ENCODE peak calls at places on chromosomes 16 and 17, in four cellular contexts. O, W, N and L are unnamed samples.
A peak's percentile ranks its signal among the peaks of the same experiment; 100 is the strongest.

GRCh38 chr17:12727076-12727750 is 61.5 kb downstream of the MYOCD start:
- DNase-seq in O (no peak), W (no peak), N (peak; percentile 16), L (no peak)

GRCh38 chr16:87114832-87115231 is 202.4 kb downstream of the C16orf95 start:
- DNase-seq in O (no peak), N (peak; percentile 17), W (no peak), L (no peak)

GRCh38 chr16:615122-615521 is 15.7 kb upstream of the WFIKKN1 start:
- DNase-seq in O (no peak), W (no peak), N (no peak), L (no peak)

GRCh38 chr17:20262116-20262977 is 205.0 kb downstream of the LGALS9B start:
- DNase-seq in O (no peak), W (no peak), N (no peak), L (no peak)

GRCh38 chr16:35210681-35211433 is 1751.4 kb downstream of the TP53TG3F start:
- DNase-seq in W (no peak), N (no peak), O (no peak), L (no peak)

GRCh38 chr17:74280093-74280513 is 6.1 kb downstream of the DNAI2 start:
- DNase-seq in N (no peak), W (no peak), O (no peak), L (no peak)

GRCh38 chr17:68385490-68386215 is 71.6 kb downstream of the WIPI1 start:
- DNase-seq in N (no peak), O (no peak), W (no peak), L (no peak)

GRCh38 chr16:30335598-30336474 is 19.3 kb downstream of the CD2BP2 start:
- DNase-seq in O (no peak), W (no peak), N (no peak), L (no peak)

GRCh38 chr17:28911411-28912045 is 8.6 kb upstream of the DHRS13 start:
- DNase-seq in O (no peak), N (no peak), W (no peak), L (no peak)

GRCh38 chr17:31571124-31571892 is 179.8 kb downstream of the RAB11FIP4 start:
- DNase-seq in W (peak; percentile 87), N (peak; percentile 24), O (peak; percentile 88), L (peak; percentile 81)

GRCh38 chr17:56700919-56701420 is 107.5 kb downstream of the NOG start:
- DNase-seq in O (no peak), N (no peak), W (no peak), L (no peak)

GRCh38 chr16:71340406-71340805 is 18.1 kb upstream of the CALB2 start:
- DNase-seq in N (no peak), W (no peak), O (no peak), L (no peak)

GRCh38 chr16:89357055-89357454 is 133.3 kb downstream of the ANKRD11 start:
- DNase-seq in W (no peak), O (no peak), N (no peak), L (no peak)

GRCh38 chr16:85955566-85955965 is 56.6 kb downstream of the IRF8 start:
- DNase-seq in O (no peak), N (no peak), W (no peak), L (no peak)

GRCh38 chr17:64022631-64023063 is 2.2 kb upstream of the ICAM2 start:
- DNase-seq in N (no peak), W (no peak), O (no peak), L (no peak)

GRCh38 chr16:70740919-70741778 is 55.3 kb upstream of the MTSS2 start:
- DNase-seq in N (no peak), W (no peak), O (no peak), L (no peak)

GRCh38 chr16:66418165-66418962 is 8.7 kb upstream of the BEAN1 start:
- DNase-seq in O (no peak), W (no peak), N (no peak), L (no peak)

GRCh38 chr16:20049831-20050230 is 23.9 kb downstream of the GPR139 start:
- DNase-seq in N (no peak), W (no peak), O (no peak), L (no peak)

GRCh38 chr17:18946536-18946935 is 5.4 kb upstream of the SLC5A10 start:
- DNase-seq in O (no peak), W (no peak), N (no peak), L (no peak)

GRCh38 chr17:45325810-45326209 is 9.0 kb upstream of the MAP3K14 start:
- DNase-seq in W (no peak), N (no peak), O (no peak), L (no peak)

GRCh38 chr17:47188266-47188665 is 829 bp downstream of the CDC27 start:
- DNase-seq in N (peak; percentile 24), W (no peak), O (no peak), L (no peak)

GRCh38 chr16:67187175-67187900 is 2.6 kb downstream of the EXOC3L1 start:
- DNase-seq in N (no peak), O (no peak), W (no peak), L (no peak)

GRCh38 chr16:50547340-50547865 is 793 bp upstream of the NKD1 start:
- DNase-seq in N (peak; percentile 38), O (no peak), W (peak; percentile 44), L (no peak)

GRCh38 chr17:3026856-3027751 is 36.3 kb downstream of the OR1D5 start:
- DNase-seq in N (no peak), O (no peak), W (peak; percentile 14), L (no peak)
- H3K4me3 ChIP-seq in N (no peak overlapping the region), O (no peak overlapping the region), W (no peak overlapping the region), L (no peak overlapping the region)

DNA sequence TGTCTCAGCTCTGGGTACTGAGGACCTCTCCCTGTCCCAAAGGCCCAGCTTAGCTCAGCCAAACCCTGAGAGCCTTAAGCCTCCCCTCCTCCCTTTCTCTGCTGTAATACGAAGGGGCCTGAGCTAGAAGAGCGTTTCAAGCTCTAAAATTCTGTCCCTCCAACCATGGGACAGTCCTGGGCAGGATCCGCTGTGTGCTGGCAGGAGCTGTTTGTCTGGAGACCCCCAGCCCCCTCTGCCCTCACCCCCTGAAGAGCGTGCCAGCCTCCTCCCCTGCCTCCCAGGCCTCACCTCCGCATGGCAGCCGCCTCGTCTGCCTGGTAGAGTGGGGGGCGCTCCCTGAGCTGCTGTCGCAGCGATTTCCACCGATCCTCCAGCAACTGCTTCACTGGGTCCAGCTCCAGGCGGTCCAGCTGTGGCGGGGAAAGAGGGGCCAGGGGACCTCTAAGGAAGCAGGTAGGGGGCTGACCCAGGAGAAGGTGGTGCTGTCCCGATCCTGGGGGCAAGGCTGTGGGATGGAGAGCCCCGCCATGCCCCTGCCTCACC is 14.7 kb downstream of the UBALD2 start:
- DNase-seq in W (no peak), O (no peak), N (no peak), L (no peak)
- TF ChIP-seq CTCF in W (no peak), O (no peak), N (peak; percentile 31), L (no peak)

DNA sequence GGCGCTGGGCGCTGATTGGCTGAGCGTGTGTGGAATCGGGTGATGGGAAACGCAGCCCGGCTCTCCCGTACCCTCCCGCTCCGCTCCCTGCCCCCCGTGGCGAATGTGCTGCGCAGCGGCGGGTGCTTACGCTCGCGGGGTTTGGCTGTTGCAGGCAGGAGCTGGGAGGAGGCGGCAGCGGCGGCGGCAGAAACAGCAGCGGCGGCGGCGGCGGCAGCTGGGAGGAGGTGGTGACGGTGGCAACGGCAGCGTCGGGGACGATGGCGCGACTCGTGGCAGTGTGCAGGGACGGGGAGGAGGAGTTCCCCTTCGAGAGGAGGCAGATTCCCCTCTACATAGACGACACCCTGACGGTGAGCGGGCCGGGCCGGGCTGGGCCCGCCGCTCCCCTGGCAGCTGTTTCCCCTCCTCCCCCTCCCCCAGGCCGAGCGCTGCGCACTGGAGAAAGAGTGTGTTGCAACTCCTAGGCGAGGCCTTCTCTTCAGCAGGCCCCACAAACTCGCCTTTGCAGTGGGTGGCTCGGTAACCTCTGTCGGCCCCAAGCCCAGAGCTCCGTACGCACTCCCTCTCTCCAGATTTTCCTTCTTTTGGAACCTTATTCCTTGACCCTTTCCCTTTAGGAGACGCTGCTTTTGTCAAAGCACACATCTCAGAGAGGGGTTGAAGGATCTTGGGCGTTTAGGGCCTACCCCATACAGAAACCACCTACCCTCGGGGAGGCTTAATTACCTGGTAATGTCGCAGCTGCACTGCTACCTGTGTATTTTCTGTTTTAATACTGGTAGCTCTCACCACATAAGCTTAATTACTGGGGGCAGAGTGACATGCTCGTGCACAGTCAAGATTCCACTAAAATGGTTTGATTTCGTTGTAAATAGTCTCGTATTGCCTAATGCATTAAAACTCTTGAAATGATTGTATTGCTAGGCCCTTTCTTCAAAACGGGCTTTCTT is 1.0 kb downstream of the GGNBP2 start:
- DNase-seq in O (peak; percentile 94), W (peak; percentile 97), N (peak; percentile 99), L (peak; percentile 90)
- H3K4me1 ChIP-seq in O (peaks cover 44% of the 10 kb centered on the region), W (no peaks in the 10 kb centered on the region), N (peaks cover 28% of the 10 kb centered on the region), L (peaks cover 59% of the 10 kb centered on the region)

GRCh38 chr17:55266958-55267688 is 2.4 kb downstream of the HLF start:
- DNase-seq in O (no peak), N (no peak), W (no peak), L (no peak)

GRCh38 chr17:55264273-55264639 is 504 bp upstream of the HLF start:
- DNase-seq in W (no peak), O (no peak), N (no peak), L (no peak)

GRCh38 chr17:55266051-55266957 is 1.5 kb downstream of the HLF start:
- DNase-seq in N (no peak), O (no peak), W (no peak), L (no peak)

GRCh38 chr17:55264640-55265298 is at the start of gene HLF:
- DNase-seq in O (peak; percentile 67), N (peak; percentile 86), W (peak; percentile 75), L (no peak)

DNA sequence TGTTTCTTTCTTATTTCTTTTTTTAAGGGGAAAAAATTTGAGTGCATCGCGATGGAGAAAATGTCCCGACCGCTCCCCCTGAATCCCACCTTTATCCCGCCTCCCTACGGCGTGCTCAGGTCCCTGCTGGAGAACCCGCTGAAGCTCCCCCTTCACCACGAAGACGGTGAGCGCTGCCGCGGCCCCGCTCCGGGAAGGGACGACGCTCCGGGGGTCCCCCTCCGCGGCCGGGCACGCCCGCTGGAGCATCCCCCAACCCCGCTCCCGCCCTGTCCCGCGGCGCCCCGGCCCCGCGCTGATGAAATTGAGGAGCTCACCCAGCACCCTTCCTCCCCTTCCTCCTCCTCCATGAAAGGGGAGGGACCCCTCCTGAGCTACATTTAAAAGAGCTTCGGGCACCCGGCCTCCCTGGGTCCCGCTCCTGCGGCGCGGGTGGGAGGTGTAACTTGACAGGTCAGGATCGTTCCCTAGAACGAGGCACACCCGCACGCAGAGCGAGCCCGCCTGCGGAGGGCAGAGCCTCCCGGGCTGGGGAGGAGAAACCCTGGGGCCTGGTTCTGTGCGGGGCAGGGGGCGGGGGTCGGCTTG is 768 bp downstream of the HLF start:
- DNase-seq in N (no peak), W (no peak), O (no peak), L (no peak)
- H3K4me3 ChIP-seq in N (peak overlapping the region; percentile 58), W (peak overlapping the region; percentile 62), O (peak overlapping the region; percentile 55), L (peak overlapping the region; percentile 86)

GRCh38 chr17:76472726-76473125 is 5.3 kb downstream of the AANAT start:
- DNase-seq in W (no peak), N (no peak), O (no peak), L (no peak)

GRCh38 chr17:76472258-76472645 is 4.8 kb downstream of the AANAT start:
- DNase-seq in W (no peak), O (no peak), N (no peak), L (no peak)

GRCh38 chr17:76474238-76474637 is 6.8 kb downstream of the AANAT start:
- DNase-seq in W (no peak), O (no peak), N (no peak), L (no peak)

GRCh38 chr17:76474894-76475293 is 7.5 kb downstream of the AANAT start:
- DNase-seq in O (no peak), N (no peak), W (no peak), L (no peak)

GRCh38 chr17:76473541-76473985 is 6.2 kb downstream of the AANAT start:
- DNase-seq in O (no peak), W (no peak), N (peak; percentile 49), L (no peak)
- TF ChIP-seq CTCF in O (no peak), W (no peak), N (peak; percentile 28), L (no peak)

GRCh38 chr17:1455748-1456599 is at the start of gene CRK:
- DNase-seq in O (peak; percentile 90), W (peak; percentile 94), N (peak; percentile 96), L (peak; percentile 73)
- H3K4me1 ChIP-seq in O (peaks cover 20% of the 10 kb centered on the region), W (no peaks in the 10 kb centered on the region), N (peaks cover 33% of the 10 kb centered on the region), L (peaks cover 62% of the 10 kb centered on the region)